ENCODE peak calls at places on chromosome 16, in four cellular contexts. R is A549, E is WTC11, I is HepG2. H is an unnamed sample.

GRCh38 chr16:47644661-47645060 is 183.5 kb downstream of the PHKB start:
- DNase-seq in R (no peak), E (no peak), I (no peak), H (no peak)

GRCh38 chr16:85096921-85097320 is 15.4 kb downstream of the CIBAR2 start:
- DNase-seq in R (no peak), E (no peak), I (no peak), H (no peak)

GRCh38 chr16:31083081-31083480 is 5.7 kb downstream of the PRSS53 start:
- DNase-seq in R (no peak), E (no peak), I (no peak), H (no peak)

GRCh38 chr16:21598676-21599157 is 660 bp upstream of the METTL9 start:
- DNase-seq in R (no peak), E (peak; percentile 24), I (no peak), H (no peak)

GRCh38 chr16:1494129-1494640 is 1.0 kb downstream of the TELO2 start:
- DNase-seq in R (peak; percentile 69), E (peak; percentile 54), I (peak; percentile 27), H (peak; percentile 62)

GRCh38 chr16:2428051-2428786 is 1.0 kb upstream of the CCNF start:
- DNase-seq in R (no peak), E (peak; percentile 61), I (no peak), H (peak; percentile 77)

GRCh38 chr16:49886554-49887121 is 30.7 kb upstream of the ZNF423 start:
- DNase-seq in R (no peak), E (no peak), I (no peak), H (no peak)

GRCh38 chr16:12120331-12120981 is 143.9 kb downstream of the SNX29 start:
- DNase-seq in R (no peak), E (no peak), I (no peak), H (no peak)

GRCh38 chr16:2765462-2766404 is 11.3 kb downstream of the ELOB start:
- DNase-seq in R (no peak), E (no peak), I (no peak), H (no peak)

GRCh38 chr16:10578474-10579316 is 1.7 kb downstream of the EMP2 start:
- DNase-seq in R (no peak), E (no peak), I (peak; percentile 74), H (no peak)

GRCh38 chr16:27822529-27823437 is 240.7 kb downstream of the GSG1L start:
- DNase-seq in R (no peak), E (no peak), I (no peak), H (no peak)

GRCh38 chr16:52547001-52547833 is at the start of gene TOX3:
- DNase-seq in R (no peak), E (peak; percentile 67), I (no peak), H (no peak)

GRCh38 chr16:77450790-77451487 is 16.1 kb upstream of the ADAMTS18 start:
- DNase-seq in R (no peak), E (no peak), I (no peak), H (no peak)

GRCh38 chr16:85382717-85383118 is 230.4 kb upstream of the GSE1 start:
- DNase-seq in R (no peak), E (no peak), I (no peak), H (no peak)

GRCh38 chr16:53071748-53072301 is 17.0 kb downstream of the CHD9 start:
- DNase-seq in R (no peak), E (no peak), I (no peak), H (no peak)

GRCh38 chr16:50735629-50736122 is 6.2 kb upstream of the CYLD start:
- DNase-seq in R (no peak), E (no peak), I (no peak), H (no peak)

GRCh38 chr16:55113195-55113594 is 182.5 kb downstream of the IRX5 start:
- DNase-seq in R (no peak), E (no peak), I (no peak), H (no peak)

DNA sequence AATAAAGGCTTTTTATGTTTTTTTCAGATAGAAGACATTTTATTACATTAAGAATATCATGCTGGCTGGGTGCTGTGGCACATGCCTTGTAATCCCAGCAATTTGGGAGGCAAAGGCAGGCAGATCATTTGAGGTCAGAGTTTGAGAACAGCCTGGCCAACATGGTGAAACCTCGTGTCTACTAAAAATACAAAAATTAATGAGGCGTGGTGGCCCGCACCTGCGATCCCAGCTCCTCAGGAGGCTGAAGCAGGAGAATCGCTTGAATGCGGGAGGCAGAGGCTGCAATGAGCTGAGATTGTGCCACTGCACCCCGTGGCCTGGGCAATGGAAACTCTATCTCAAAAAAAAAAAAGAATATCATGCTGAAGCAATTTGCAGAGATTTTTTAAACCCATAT is 29.1 kb upstream of the HAPSTR1 start:
- DNase-seq in R (no peak), E (no peak), I (no peak), H (no peak)
- TF ChIP-seq NR3C1 in R (no peak), E (no peak), I (no peak), H (no peak)

DNA sequence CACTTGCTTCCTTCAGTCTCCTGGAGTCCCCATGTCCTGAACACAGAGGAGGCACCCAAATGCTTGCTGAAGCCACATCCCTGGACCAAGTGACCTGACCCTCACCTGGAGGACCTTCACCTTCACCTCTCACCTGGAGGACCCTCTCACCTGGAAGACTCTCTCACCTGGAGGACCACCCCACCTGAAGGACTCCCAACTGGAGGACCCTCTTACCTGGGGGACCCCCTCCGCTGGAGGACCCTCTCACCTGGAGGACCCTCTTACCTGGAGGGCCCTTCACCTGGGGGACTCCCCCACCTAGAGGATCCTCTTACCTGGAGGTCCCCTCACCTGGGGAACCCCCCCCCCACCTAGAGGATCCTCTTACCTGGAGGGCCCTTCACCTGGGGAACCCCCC is 573 bp upstream of the CDK10 start:
- DNase-seq in R (no peak), E (no peak), I (no peak), H (no peak)
- TF ChIP-seq MAX in R (no peak), E (no peak), I (no peak), H (no peak)

DNA sequence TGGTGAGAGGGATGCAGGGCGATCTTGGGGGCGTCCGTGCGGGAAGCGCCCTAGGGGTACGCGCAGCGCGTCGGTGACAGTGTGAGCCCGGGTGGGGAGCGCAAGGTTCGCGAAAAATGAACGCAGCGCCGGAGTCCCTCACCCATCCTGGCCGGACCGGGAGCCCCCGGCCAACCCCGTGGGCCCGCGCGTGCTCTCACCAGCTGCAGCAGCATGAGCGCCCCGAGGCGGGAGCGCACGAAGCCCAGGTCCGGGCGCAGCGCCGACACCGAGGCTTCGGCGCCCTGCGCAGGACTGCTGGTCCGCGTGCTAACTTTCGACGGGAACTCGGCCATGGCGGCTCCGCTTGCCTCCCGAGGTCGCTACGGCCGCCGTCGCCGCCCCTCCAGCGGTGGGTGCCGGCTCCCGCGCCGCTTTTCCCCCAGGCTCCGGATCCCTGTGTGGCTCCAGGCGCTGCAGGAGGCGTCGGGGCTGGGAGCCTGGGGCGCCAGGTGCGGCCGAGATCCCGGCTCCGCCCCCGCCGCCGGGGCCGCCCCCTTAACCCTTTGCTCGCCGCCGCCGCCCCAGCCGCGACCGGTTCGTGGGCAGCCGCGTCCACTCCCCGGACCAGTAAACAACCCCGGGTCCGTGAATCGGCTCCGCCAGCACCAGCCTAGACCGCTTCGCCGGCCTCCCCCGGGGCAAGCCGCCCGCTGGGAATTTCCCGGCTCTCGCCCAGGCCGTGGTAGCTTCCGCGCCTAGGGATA is at the start of gene PLLP:
- DNase-seq in R (peak; percentile 69), E (peak; percentile 53), I (no peak), H (peak; percentile 86)
- TF ChIP-seq NR3C1 in R (no peak), E (peak; percentile 37), I (no peak), H (peak; percentile 97)

GRCh38 chr16:23807028-23807427 is 28.8 kb upstream of the PRKCB start:
- DNase-seq in R (no peak), E (no peak), I (no peak), H (no peak)

GRCh38 chr16:23801387-23801786 is 34.4 kb upstream of the PRKCB start:
- DNase-seq in R (peak; percentile 60), E (peak; percentile 82), I (peak; percentile 57), H (peak; percentile 76)

DNA sequence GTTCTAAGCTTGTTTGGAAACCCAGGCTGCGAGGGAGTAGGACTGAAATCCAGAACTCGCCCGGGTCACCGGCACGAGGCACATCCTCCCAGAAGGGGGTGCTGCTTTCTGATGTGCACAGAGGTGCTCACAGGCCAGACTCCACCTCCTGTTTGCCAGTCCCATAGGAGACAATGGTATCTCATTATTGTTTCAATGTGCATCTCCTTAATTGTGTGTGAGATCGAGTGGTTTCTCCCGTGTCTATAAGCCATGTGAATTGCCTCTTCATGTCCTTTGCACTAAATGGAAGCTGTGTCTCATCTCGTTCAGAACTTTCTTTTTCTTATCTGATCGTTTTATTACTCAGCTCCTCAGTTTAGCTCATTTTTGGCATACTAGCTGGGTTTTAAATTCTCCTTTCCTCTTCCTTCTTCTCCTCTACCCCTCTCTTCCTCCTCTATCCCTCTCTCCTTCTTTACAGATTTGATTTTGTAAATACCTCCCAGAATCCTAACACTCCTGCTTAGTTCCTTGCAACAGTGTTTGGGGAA is 32.1 kb upstream of the PRKCB start:
- DNase-seq in R (peak; percentile 55), E (peak; percentile 75), I (peak; percentile 43), H (peak; percentile 91)
- TF ChIP-seq MAX in R (peak; percentile 21), E (no peak), I (no peak), H (peak; percentile 69)